ENCODE peak calls at places on chromosomes 7 and 10, in six cellular contexts. One of them, this sample, is unnamed.

GRCh38 chr7:134513169-134513752 is 14.1 kb upstream of the AKR1B10 start:
- DNase-seq in tibial nerve: peak; percentile 54
- DNase-seq in sigmoid colon: no peak
- DNase-seq in gastrocnemius medialis: no peak
- DNase-seq in upper lobe of left lung: no peak
- DNase-seq in ovary: no peak
- DNase-seq in this sample: no peak

GRCh38 chr7:11458736-11459483 is 373.1 kb downstream of the THSD7A start:
- DNase-seq in tibial nerve: no peak
- DNase-seq in sigmoid colon: no peak
- DNase-seq in gastrocnemius medialis: no peak
- DNase-seq in upper lobe of left lung: no peak
- DNase-seq in ovary: no peak
- DNase-seq in this sample: no peak

GRCh38 chr10:119734396-119735332 is 8.8 kb downstream of the INPP5F start:
- DNase-seq in tibial nerve: no peak
- DNase-seq in sigmoid colon: no peak
- DNase-seq in gastrocnemius medialis: no peak
- DNase-seq in upper lobe of left lung: no peak
- DNase-seq in ovary: no peak
- DNase-seq in this sample: no peak

GRCh38 chr7:130961128-130961601 is 227.2 kb upstream of the KLF14 start:
- DNase-seq in tibial nerve: no peak
- DNase-seq in sigmoid colon: no peak
- DNase-seq in gastrocnemius medialis: no peak
- DNase-seq in upper lobe of left lung: no peak
- DNase-seq in ovary: no peak
- DNase-seq in this sample: no peak

GRCh38 chr10:86339226-86339865 is 27.2 kb downstream of the GRID1 start:
- DNase-seq in tibial nerve: no peak
- DNase-seq in sigmoid colon: peak; percentile 30
- DNase-seq in gastrocnemius medialis: no peak
- DNase-seq in upper lobe of left lung: no peak
- DNase-seq in ovary: no peak
- DNase-seq in this sample: no peak

GRCh38 chr10:114061148-114061547 is 17.5 kb downstream of the ADRB1 start:
- DNase-seq in tibial nerve: no peak
- DNase-seq in sigmoid colon: no peak
- DNase-seq in gastrocnemius medialis: no peak
- DNase-seq in upper lobe of left lung: no peak
- DNase-seq in ovary: no peak
- DNase-seq in this sample: no peak

GRCh38 chr10:119541046-119541445 is 1.5 kb downstream of the RGS10 start:
- DNase-seq in tibial nerve: no peak
- DNase-seq in sigmoid colon: peak; percentile 58
- DNase-seq in gastrocnemius medialis: no peak
- DNase-seq in upper lobe of left lung: no peak
- DNase-seq in ovary: no peak
- DNase-seq in this sample: no peak

GRCh38 chr7:148916186-148916585 is 32.1 kb upstream of the EZH2 start:
- DNase-seq in tibial nerve: no peak
- DNase-seq in sigmoid colon: no peak
- DNase-seq in gastrocnemius medialis: no peak
- DNase-seq in upper lobe of left lung: no peak
- DNase-seq in ovary: no peak
- DNase-seq in this sample: no peak

GRCh38 chr7:73742338-73742752 is 3.7 kb upstream of the ABHD11 start:
- DNase-seq in tibial nerve: no peak
- DNase-seq in sigmoid colon: no peak
- DNase-seq in gastrocnemius medialis: no peak
- DNase-seq in upper lobe of left lung: peak; percentile 62
- DNase-seq in ovary: no peak
- DNase-seq in this sample: no peak

GRCh38 chr10:5402798-5403197 is 1.8 kb downstream of the TUBAL3 start:
- DNase-seq in tibial nerve: no peak
- DNase-seq in sigmoid colon: no peak
- DNase-seq in gastrocnemius medialis: no peak
- DNase-seq in upper lobe of left lung: no peak
- DNase-seq in ovary: no peak
- DNase-seq in this sample: no peak
- TF ChIP-seq POLR2A in tibial nerve: no peak
- TF ChIP-seq POLR2A in sigmoid colon: no peak
- TF ChIP-seq POLR2A in gastrocnemius medialis: no peak
- TF ChIP-seq POLR2A in upper lobe of left lung: no peak
- TF ChIP-seq POLR2A in ovary: no peak
- TF ChIP-seq POLR2A in this sample: no peak

DNA sequence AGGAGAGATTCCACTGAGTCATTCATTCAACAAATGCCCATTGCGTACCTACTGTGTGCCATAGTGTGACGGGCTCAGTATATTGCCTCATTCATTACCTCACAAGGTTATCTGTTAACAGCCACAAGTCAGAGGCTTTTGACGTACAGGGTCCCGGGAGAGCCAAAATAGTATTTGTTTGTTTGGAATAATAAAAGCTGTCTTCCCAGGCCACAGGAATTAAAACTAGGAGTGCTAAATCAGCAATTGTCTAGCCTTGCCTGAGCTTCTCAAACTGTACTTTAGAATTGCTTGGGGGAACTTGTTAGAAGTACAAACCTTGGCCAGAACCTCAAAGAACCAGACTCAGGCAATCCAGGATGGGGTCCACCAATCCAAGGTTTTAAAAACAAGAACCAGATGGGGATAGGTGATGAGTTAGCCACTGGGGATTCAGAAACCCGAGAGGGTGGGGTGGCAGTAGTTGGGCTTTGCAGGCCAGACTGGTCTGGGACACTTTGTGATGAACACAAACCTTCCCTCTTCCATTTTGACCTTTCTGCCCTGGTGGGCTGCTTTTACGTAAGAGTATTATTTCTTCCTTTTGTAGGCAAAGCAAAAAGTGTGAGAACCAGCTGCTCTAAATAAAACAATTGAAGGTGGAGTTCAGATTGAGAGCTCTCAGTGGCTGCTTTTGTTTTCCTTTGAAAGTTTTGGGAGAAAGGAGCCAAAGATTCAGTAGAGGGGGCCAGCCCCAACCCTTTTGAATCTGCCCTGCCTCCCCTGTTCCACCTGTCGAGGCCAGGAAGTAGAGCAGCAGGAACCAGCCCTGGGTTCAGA is 113.0 kb upstream of the ANLN start:
- DNase-seq in tibial nerve: no peak
- DNase-seq in sigmoid colon: peak; percentile 22
- DNase-seq in gastrocnemius medialis: no peak
- DNase-seq in upper lobe of left lung: no peak
- DNase-seq in ovary: no peak
- DNase-seq in this sample: no peak
- TF ChIP-seq CTCF in tibial nerve: no peak
- TF ChIP-seq CTCF in sigmoid colon: no peak
- TF ChIP-seq CTCF in gastrocnemius medialis: no peak
- TF ChIP-seq CTCF in upper lobe of left lung: no peak
- TF ChIP-seq CTCF in ovary: no peak
- TF ChIP-seq CTCF in this sample: no peak

GRCh38 chr7:87217983-87218653 is 1.4 kb downstream of the TMEM243 start:
- DNase-seq in tibial nerve: no peak
- DNase-seq in sigmoid colon: no peak
- DNase-seq in gastrocnemius medialis: no peak
- DNase-seq in upper lobe of left lung: no peak
- DNase-seq in ovary: no peak
- DNase-seq in this sample: no peak

GRCh38 chr7:87219545-87220025 is at the start of gene TMEM243:
- DNase-seq in tibial nerve: peak; percentile 59
- DNase-seq in sigmoid colon: peak; percentile 86
- DNase-seq in gastrocnemius medialis: peak; percentile 43
- DNase-seq in upper lobe of left lung: peak; percentile 89
- DNase-seq in ovary: peak; percentile 77
- DNase-seq in this sample: peak; percentile 96

GRCh38 chr7:87218941-87219544 is 489 bp downstream of the TMEM243 start:
- DNase-seq in tibial nerve: peak; percentile 57
- DNase-seq in sigmoid colon: peak; percentile 85
- DNase-seq in gastrocnemius medialis: peak; percentile 32
- DNase-seq in upper lobe of left lung: peak; percentile 91
- DNase-seq in ovary: peak; percentile 40
- DNase-seq in this sample: peak; percentile 92

GRCh38 chr7:87220734-87221215 is 1.2 kb upstream of the TMEM243 start:
- DNase-seq in tibial nerve: no peak
- DNase-seq in sigmoid colon: no peak
- DNase-seq in gastrocnemius medialis: no peak
- DNase-seq in upper lobe of left lung: no peak
- DNase-seq in ovary: peak; percentile 18
- DNase-seq in this sample: no peak

DNA sequence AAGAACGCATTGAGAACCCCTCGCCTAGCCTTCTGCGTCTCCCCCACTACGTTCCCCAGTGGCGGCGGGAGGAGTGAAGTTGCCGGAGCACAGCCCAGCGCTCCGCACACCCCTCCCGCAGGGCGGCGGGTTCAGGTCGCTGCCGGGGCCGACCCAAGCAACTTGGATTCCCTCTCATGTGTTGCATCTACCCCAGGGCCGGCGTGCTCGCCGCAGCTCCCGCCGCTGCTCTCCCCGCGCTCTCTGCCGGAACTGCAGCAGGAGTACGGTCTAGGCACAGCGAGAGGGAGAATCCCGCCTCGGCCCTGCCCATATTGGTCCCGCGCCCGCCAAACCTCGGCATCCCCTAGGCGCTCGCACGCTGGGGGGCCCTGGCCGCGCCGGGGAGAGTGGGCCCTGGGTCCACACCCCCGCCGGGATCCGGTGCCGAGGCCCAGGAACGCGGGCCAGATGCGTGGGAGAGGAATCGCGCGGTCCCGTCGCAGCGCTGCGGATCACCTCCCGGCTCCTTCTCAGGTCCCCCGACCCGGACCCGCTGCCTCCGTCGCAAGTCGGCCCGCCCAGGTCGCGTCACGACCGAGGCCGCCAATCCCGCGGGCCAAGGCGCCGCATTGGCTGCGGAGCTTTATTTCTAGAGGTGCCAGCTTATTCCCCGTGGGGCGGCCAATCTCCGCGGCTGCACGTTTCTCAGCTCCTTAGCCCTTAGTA is 648 bp upstream of the TMEM243 start:
- DNase-seq in tibial nerve: peak; percentile 44
- DNase-seq in sigmoid colon: peak; percentile 90
- DNase-seq in gastrocnemius medialis: peak; percentile 27
- DNase-seq in upper lobe of left lung: peak; percentile 92
- DNase-seq in ovary: peak; percentile 74
- DNase-seq in this sample: peak; percentile 68
- TF ChIP-seq POLR2A in tibial nerve: peak; percentile 82
- TF ChIP-seq POLR2A in sigmoid colon: peak; percentile 62
- TF ChIP-seq POLR2A in gastrocnemius medialis: peak; percentile 58
- TF ChIP-seq POLR2A in upper lobe of left lung: peak; percentile 16
- TF ChIP-seq POLR2A in ovary: peak; percentile 75
- TF ChIP-seq POLR2A in this sample: no peak

DNA sequence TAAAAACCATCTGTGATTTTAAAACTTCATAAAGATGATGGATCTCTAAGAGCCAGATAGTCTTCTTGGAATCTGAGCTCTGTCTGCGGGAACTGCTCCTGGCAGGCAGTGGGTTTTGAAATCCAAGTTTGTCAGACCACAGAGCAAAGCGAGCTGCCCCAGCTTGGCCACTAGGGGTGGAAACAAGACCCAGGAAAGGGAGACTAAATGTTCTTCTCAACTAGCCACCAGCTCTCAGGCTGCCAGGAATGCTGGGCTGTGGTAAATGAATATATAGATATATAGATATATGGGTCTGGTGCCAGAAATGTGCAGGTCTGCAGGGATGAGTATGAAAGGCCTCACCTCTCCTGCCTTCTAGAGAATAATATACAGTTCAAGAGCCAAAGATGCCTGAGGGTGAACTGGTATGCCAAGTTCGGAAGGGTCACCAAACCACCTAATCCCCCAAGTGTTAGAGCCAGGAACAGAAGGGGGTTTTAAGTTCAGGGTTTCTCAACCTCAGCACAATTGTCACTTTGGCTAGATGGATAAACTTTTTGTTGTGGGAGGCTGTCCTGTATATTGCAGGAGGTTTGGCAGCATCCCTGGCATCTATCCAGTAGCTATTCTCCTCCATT is 208.7 kb downstream of the KCNMA1 start:
- DNase-seq in tibial nerve: peak; percentile 25
- DNase-seq in sigmoid colon: peak; percentile 84
- DNase-seq in gastrocnemius medialis: peak; percentile 64
- DNase-seq in upper lobe of left lung: no peak
- DNase-seq in ovary: no peak
- DNase-seq in this sample: no peak
- TF ChIP-seq CTCF in tibial nerve: no peak
- TF ChIP-seq CTCF in sigmoid colon: peak; percentile 27
- TF ChIP-seq CTCF in gastrocnemius medialis: peak; percentile 57
- TF ChIP-seq CTCF in upper lobe of left lung: no peak
- TF ChIP-seq CTCF in ovary: no peak
- TF ChIP-seq CTCF in this sample: no peak